ENCODE peak calls at places on chromosomes 4 and X, in seven cellular contexts. One of them, this sample, is unnamed.

GRCh38 chr4:89100853-89101252 is 10.5 kb upstream of the TIGD2 start:
- DNase-seq in T-helper 2 cell: no peak
- DNase-seq in thoracic aorta: no peak
- DNase-seq in NCI-H1694: no peak
- DNase-seq in NCI-H2081: no peak
- DNase-seq in H1: no peak
- DNase-seq in AG10803: no peak
- DNase-seq in this sample: no peak

GRCh38 chrX:68758671-68759070 is 70.2 kb upstream of the EFNB1 start:
- DNase-seq in T-helper 2 cell: no peak
- DNase-seq in thoracic aorta: no peak
- DNase-seq in NCI-H1694: no peak
- DNase-seq in NCI-H2081: no peak
- DNase-seq in H1: no peak
- DNase-seq in AG10803: no peak
- DNase-seq in this sample: no peak

GRCh38 chr4:188657365-188657764 is 518.1 kb downstream of the TRIML1 start:
- DNase-seq in T-helper 2 cell: no peak
- DNase-seq in thoracic aorta: no peak
- DNase-seq in NCI-H1694: no peak
- DNase-seq in NCI-H2081: no peak
- DNase-seq in H1: no peak
- DNase-seq in AG10803: no peak
- DNase-seq in this sample: no peak

GRCh38 chr4:8585186-8585585 is 5.0 kb downstream of the GPR78 start:
- DNase-seq in T-helper 2 cell: no peak
- DNase-seq in thoracic aorta: no peak
- DNase-seq in NCI-H1694: no peak
- DNase-seq in NCI-H2081: no peak
- DNase-seq in H1: no peak
- DNase-seq in AG10803: no peak
- DNase-seq in this sample: no peak

GRCh38 chr4:44558206-44558605 is 93.2 kb downstream of the YIPF7 start:
- DNase-seq in T-helper 2 cell: no peak
- DNase-seq in thoracic aorta: no peak
- DNase-seq in NCI-H1694: no peak
- DNase-seq in NCI-H2081: no peak
- DNase-seq in H1: no peak
- DNase-seq in AG10803: no peak
- DNase-seq in this sample: no peak

GRCh38 chrX:49725923-49726904 is 30.4 kb upstream of the PAGE1 start:
- DNase-seq in T-helper 2 cell: no peak
- DNase-seq in thoracic aorta: no peak
- DNase-seq in NCI-H1694: no peak
- DNase-seq in NCI-H2081: no peak
- DNase-seq in H1: no peak
- DNase-seq in AG10803: no peak
- DNase-seq in this sample: no peak

GRCh38 chrX:9318213-9318612 is 146.6 kb upstream of the TBL1X start:
- DNase-seq in T-helper 2 cell: no peak
- DNase-seq in thoracic aorta: no peak
- DNase-seq in NCI-H1694: no peak
- DNase-seq in NCI-H2081: no peak
- DNase-seq in H1: no peak
- DNase-seq in AG10803: no peak
- DNase-seq in this sample: no peak

GRCh38 chr4:154084864-154085263 is 296.0 kb upstream of the SFRP2 start:
- DNase-seq in T-helper 2 cell: no peak
- DNase-seq in thoracic aorta: no peak
- DNase-seq in NCI-H1694: no peak
- DNase-seq in NCI-H2081: no peak
- DNase-seq in H1: no peak
- DNase-seq in AG10803: no peak
- DNase-seq in this sample: no peak

GRCh38 chrX:24260827-24261550 is 52.9 kb downstream of the SUPT20HL2 start:
- DNase-seq in T-helper 2 cell: no peak
- DNase-seq in thoracic aorta: no peak
- DNase-seq in NCI-H1694: no peak
- DNase-seq in NCI-H2081: no peak
- DNase-seq in H1: no peak
- DNase-seq in AG10803: peak; percentile 70
- DNase-seq in this sample: no peak